ENCODE peak calls at places on chromosomes 5 and 9, in ten cellular contexts. M is CD8-positive, alpha-beta T cell; J is small intestine; C is aorta; I is colonic mucosa; O is fibroblast of lung; W is CD8-positive, alpha-beta memory T cell; G is PC-3; P is stomach; Z is naive thymus-derived CD4-positive, alpha-beta T cell. S is an unnamed sample.
A peak's percentile ranks its signal among the peaks of the same experiment; 100 is the strongest.

GRCh38 chr5:87400305-87400899 is 12.3 kb downstream of the CCNH start:
- DNase-seq in C (no peak), W (peak; percentile 44), I (no peak), J (peak; percentile 50), O (peak; percentile 27), Z (peak; percentile 47), P (no peak), M (no peak), G (peak; percentile 78), S (no peak)

GRCh38 chr5:33891731-33892418 is at the start of gene ADAMTS12:
- DNase-seq in O (peak; percentile 80), P (no peak), J (no peak), I (peak; percentile 23), G (no peak), C (peak; percentile 87), M (no peak), Z (no peak), W (no peak), S (peak; percentile 55)

GRCh38 chr5:96023518-96023917 is 61.9 kb upstream of the ELL2 start:
- DNase-seq in C (no peak), P (no peak), G (peak; percentile 64), Z (no peak), O (peak; percentile 87), M (no peak), J (no peak), I (no peak), W (no peak), S (no peak)

GRCh38 chr5:124410539-124410938 is 335.9 kb downstream of the ZNF608 start:
- DNase-seq in M (no peak), G (no peak), C (no peak), I (no peak), O (no peak), Z (no peak), W (no peak), J (no peak), P (no peak), S (no peak)

GRCh38 chr9:79617395-79617794 is 45.6 kb downstream of the TLE4 start:
- DNase-seq in J (no peak), I (peak; percentile 38), C (no peak), W (no peak), O (peak; percentile 57), M (no peak), P (peak; percentile 33), G (no peak), Z (no peak), S (no peak)

GRCh38 chr5:11482011-11482410 is 422.2 kb downstream of the CTNND2 start:
- DNase-seq in O (peak; percentile 96), G (no peak), P (no peak), Z (no peak), W (no peak), J (no peak), I (no peak), C (no peak), M (no peak), S (no peak)

GRCh38 chr9:112921549-112921948 is 30.9 kb upstream of the SLC46A2 start:
- DNase-seq in O (peak; percentile 56), Z (no peak), G (peak; percentile 53), W (no peak), C (no peak), I (no peak), M (no peak), J (peak; percentile 65), P (no peak), S (no peak)

GRCh38 chr9:3716415-3716814 is 190.6 kb upstream of the RFX3 start:
- DNase-seq in Z (no peak), C (no peak), G (no peak), P (no peak), O (no peak), M (no peak), J (no peak), W (no peak), I (no peak), S (no peak)

GRCh38 chr9:112489039-112489546 is 2.5 kb downstream of the KIAA1958 start:
- DNase-seq in Z (no peak), J (no peak), W (no peak), P (no peak), I (no peak), M (no peak), G (no peak), C (no peak), O (peak; percentile 20), S (no peak)

GRCh38 chr5:172145870-172146747 is 41.9 kb downstream of the STK10 start:
- DNase-seq in Z (no peak), M (no peak), O (no peak), W (no peak), G (no peak), I (peak; percentile 46), J (no peak), P (no peak), C (no peak), S (peak; percentile 61)

GRCh38 chr9:112945620-112946208 is 55.0 kb upstream of the SLC46A2 start:
- DNase-seq in Z (no peak), W (no peak), M (no peak), O (no peak), J (peak; percentile 4), G (peak; percentile 17), I (peak; percentile 17), P (no peak), C (peak; percentile 71), S (peak; percentile 13)

GRCh38 chr9:32783168-32783891 is at the start of gene TMEM215:
- DNase-seq in O (peak; percentile 13), G (no peak), P (no peak), M (no peak), Z (no peak), I (no peak), C (no peak), J (no peak), W (no peak), S (no peak)

GRCh38 chr5:55459572-55459971 is 75.2 kb downstream of the PLPP1 start:
- DNase-seq in Z (no peak), W (no peak), P (no peak), M (no peak), I (no peak), C (no peak), J (no peak), G (no peak), O (no peak), S (no peak)

GRCh38 chr9:107631788-107632187 is 142.2 kb upstream of the KLF4 start:
- DNase-seq in C (no peak), M (no peak), G (no peak), P (no peak), W (no peak), Z (no peak), J (no peak), I (no peak), O (no peak), S (no peak)

GRCh38 chr5:57494104-57495098 is 11.8 kb upstream of the ACTBL2 start:
- DNase-seq in P (peak; percentile 77), O (peak; percentile 100), W (no peak), C (peak; percentile 83), M (no peak), J (peak; percentile 4), G (peak; percentile 86), Z (no peak), I (peak; percentile 40), S (peak; percentile 43)

GRCh38 chr5:116032094-116032517 is at the start of gene ARL14EPL:
- DNase-seq in C (peak; percentile 70), O (peak; percentile 91), M (no peak), G (peak; percentile 87), W (peak; percentile 13), Z (no peak), J (peak; percentile 7), I (no peak), P (peak; percentile 35), S (no peak)

GRCh38 chr5:119828536-119828935 is 199.2 kb downstream of the FAM170A start:
- DNase-seq in J (no peak), W (no peak), O (no peak), P (no peak), M (no peak), I (no peak), C (no peak), Z (no peak), G (no peak), S (no peak)

GRCh38 chr5:119829341-119829740 is 200.0 kb downstream of the FAM170A start:
- DNase-seq in J (no peak), I (no peak), W (no peak), M (no peak), C (no peak), Z (no peak), P (no peak), G (no peak), O (no peak), S (no peak)
- H3K4me3 ChIP-seq in J (no peak overlapping the region), I (no peak overlapping the region), W (no peak overlapping the region), M (no peak overlapping the region), C (no peak overlapping the region), Z (no peak overlapping the region), P (no peak overlapping the region), G (no peak overlapping the region), O (no peak overlapping the region), S (no peak overlapping the region)

GRCh38 chr5:149546974-149547373 is 4.3 kb downstream of the CSNK1A1 start:
- DNase-seq in P (no peak), C (no peak), J (peak; percentile 55), W (no peak), G (peak; percentile 98), Z (no peak), O (peak; percentile 17), M (no peak), I (peak; percentile 62), S (peak; percentile 71)
- H3K4me1 ChIP-seq in P (peaks cover 60% of the 10 kb centered on the region), C (no peaks in the 10 kb centered on the region), J (peaks cover 11% of the 10 kb centered on the region), W (peaks cover 54% of the 10 kb centered on the region), G (peaks cover 39% of the 10 kb centered on the region), Z (peaks cover 46% of the 10 kb centered on the region), O (peaks cover 10% of the 10 kb centered on the region), M (peaks cover 38% of the 10 kb centered on the region), I (peaks cover 6% of the 10 kb centered on the region), S (peaks cover 63% of the 10 kb centered on the region)

GRCh38 chr5:179309751-179310320 is 35.4 kb downstream of the ADAMTS2 start:
- DNase-seq in G (no peak), J (no peak), C (peak; percentile 58), O (no peak), P (no peak), Z (no peak), M (no peak), W (no peak), I (no peak), S (peak; percentile 35)

GRCh38 chr5:179310439-179311090 is 34.7 kb downstream of the ADAMTS2 start:
- DNase-seq in O (no peak), C (peak; percentile 56), M (no peak), I (no peak), G (no peak), P (no peak), W (no peak), Z (no peak), J (no peak), S (peak; percentile 29)

GRCh38 chr5:179307931-179308471 is 37.3 kb downstream of the ADAMTS2 start:
- DNase-seq in P (no peak), I (no peak), G (no peak), W (no peak), Z (no peak), M (no peak), J (no peak), C (peak; percentile 72), O (no peak), S (no peak)

GRCh38 chr5:179308563-179309382 is 36.5 kb downstream of the ADAMTS2 start:
- DNase-seq in C (peak; percentile 65), P (no peak), M (no peak), O (no peak), I (no peak), J (no peak), W (no peak), G (no peak), Z (no peak), S (peak; percentile 9)

GRCh38 chr5:179309383-179309670 is 35.9 kb downstream of the ADAMTS2 start:
- DNase-seq in W (no peak), I (no peak), O (no peak), Z (no peak), J (no peak), P (no peak), C (no peak), G (no peak), M (no peak), S (no peak)
- H3K4me3 ChIP-seq in W (no peak overlapping the region), I (no peak overlapping the region), O (no peak overlapping the region), Z (no peak overlapping the region), J (no peak overlapping the region), P (no peak overlapping the region), C (no peak overlapping the region), G (no peak overlapping the region), M (no peak overlapping the region), S (no peak overlapping the region)

GRCh38 chr9:124262596-124263045 is 4.9 kb downstream of the NEK6 start:
- DNase-seq in I (no peak), W (no peak), O (peak; percentile 83), G (no peak), J (no peak), P (no peak), C (no peak), M (no peak), Z (no peak), S (peak; percentile 55)
- H3K4me1 ChIP-seq in I (peaks cover 22% of the 10 kb centered on the region), W (peaks cover 21% of the 10 kb centered on the region), O (peaks cover 32% of the 10 kb centered on the region), G (peaks cover 36% of the 10 kb centered on the region), J (peaks cover 23% of the 10 kb centered on the region), P (peaks cover 81% of the 10 kb centered on the region), C (peaks cover 19% of the 10 kb centered on the region), M (no peaks in the 10 kb centered on the region), Z (peaks cover 9% of the 10 kb centered on the region), S (peaks cover 66% of the 10 kb centered on the region)

S was measured in mucosa of descending colon.